ENCODE peak calls at places on chromosome 17, in six cellular contexts. One of them, this sample, is unnamed.
A peak's percentile ranks its signal among the peaks of the same experiment; 100 is the strongest.

GRCh38 chr17:5418858-5419355 is 555 bp downstream of the NUP88 start:
- DNase-seq in epithelial cell of esophagus: peak; percentile 84
- DNase-seq in choroid plexus epithelial cell: peak; percentile 56
- DNase-seq in cardiac muscle cell: peak; percentile 48
- DNase-seq in Calu3: peak; percentile 24
- DNase-seq in heart right ventricle: no peak
- DNase-seq in this sample: no peak

GRCh38 chr17:79792984-79793923 is 3.6 kb downstream of the CBX8 start:
- DNase-seq in choroid plexus epithelial cell: peak; percentile 70
- DNase-seq in epithelial cell of esophagus: no peak
- DNase-seq in heart right ventricle: no peak
- DNase-seq in Calu3: no peak
- DNase-seq in cardiac muscle cell: no peak
- DNase-seq in this sample: no peak

GRCh38 chr17:78305801-78306200 is 54.1 kb downstream of the SOCS3 start:
- DNase-seq in epithelial cell of esophagus: no peak
- DNase-seq in choroid plexus epithelial cell: no peak
- DNase-seq in Calu3: no peak
- DNase-seq in cardiac muscle cell: no peak
- DNase-seq in heart right ventricle: no peak
- DNase-seq in this sample: no peak

GRCh38 chr17:54983260-54983659 is 14.7 kb downstream of the STXBP4 start:
- DNase-seq in epithelial cell of esophagus: no peak
- DNase-seq in heart right ventricle: no peak
- DNase-seq in cardiac muscle cell: no peak
- DNase-seq in Calu3: no peak
- DNase-seq in choroid plexus epithelial cell: no peak
- DNase-seq in this sample: no peak

GRCh38 chr17:34781571-34782108 is 179.6 kb downstream of the CCT6B start:
- DNase-seq in epithelial cell of esophagus: no peak
- DNase-seq in cardiac muscle cell: no peak
- DNase-seq in heart right ventricle: no peak
- DNase-seq in choroid plexus epithelial cell: no peak
- DNase-seq in Calu3: no peak
- DNase-seq in this sample: no peak

GRCh38 chr17:35947156-35947585 is 3.7 kb upstream of the LYZL6 start:
- DNase-seq in Calu3: peak; percentile 65
- DNase-seq in heart right ventricle: peak; percentile 22
- DNase-seq in cardiac muscle cell: peak; percentile 78
- DNase-seq in choroid plexus epithelial cell: peak; percentile 65
- DNase-seq in epithelial cell of esophagus: peak; percentile 59
- DNase-seq in this sample: no peak

GRCh38 chr17:59893617-59894100 is 738 bp downstream of the RPS6KB1 start:
- DNase-seq in cardiac muscle cell: peak; percentile 74
- DNase-seq in choroid plexus epithelial cell: peak; percentile 31
- DNase-seq in heart right ventricle: no peak
- DNase-seq in Calu3: peak; percentile 1
- DNase-seq in epithelial cell of esophagus: peak; percentile 28
- DNase-seq in this sample: no peak

GRCh38 chr17:40063034-40063765 is 435 bp downstream of the THRA start:
- DNase-seq in Calu3: peak; percentile 94
- DNase-seq in choroid plexus epithelial cell: peak; percentile 49
- DNase-seq in epithelial cell of esophagus: peak; percentile 31
- DNase-seq in cardiac muscle cell: peak; percentile 72
- DNase-seq in heart right ventricle: peak; percentile 61
- DNase-seq in this sample: peak; percentile 65

GRCh38 chr17:21394265-21394664 is 18.1 kb downstream of the KCNJ12 start:
- DNase-seq in epithelial cell of esophagus: peak; percentile 90
- DNase-seq in Calu3: no peak
- DNase-seq in choroid plexus epithelial cell: peak; percentile 65
- DNase-seq in cardiac muscle cell: no peak
- DNase-seq in heart right ventricle: no peak
- DNase-seq in this sample: no peak

GRCh38 chr17:80187090-80187489 is 17.3 kb downstream of the CARD14 start:
- DNase-seq in Calu3: no peak
- DNase-seq in heart right ventricle: no peak
- DNase-seq in choroid plexus epithelial cell: peak; percentile 35
- DNase-seq in epithelial cell of esophagus: peak; percentile 73
- DNase-seq in cardiac muscle cell: no peak
- DNase-seq in this sample: no peak

GRCh38 chr17:73823684-73824083 is 179.4 kb upstream of the SDK2 start:
- DNase-seq in cardiac muscle cell: no peak
- DNase-seq in heart right ventricle: no peak
- DNase-seq in choroid plexus epithelial cell: no peak
- DNase-seq in epithelial cell of esophagus: no peak
- DNase-seq in Calu3: no peak
- DNase-seq in this sample: no peak

GRCh38 chr17:77476920-77477805 is 336.4 kb downstream of the SEC14L1 start:
- DNase-seq in epithelial cell of esophagus: peak; percentile 98
- DNase-seq in choroid plexus epithelial cell: peak; percentile 97
- DNase-seq in heart right ventricle: peak; percentile 52
- DNase-seq in cardiac muscle cell: peak; percentile 60
- DNase-seq in Calu3: no peak
- DNase-seq in this sample: peak; percentile 84

GRCh38 chr17:58591455-58591854 is 77.0 kb upstream of the MTMR4 start:
- DNase-seq in Calu3: no peak
- DNase-seq in epithelial cell of esophagus: no peak
- DNase-seq in cardiac muscle cell: no peak
- DNase-seq in heart right ventricle: no peak
- DNase-seq in choroid plexus epithelial cell: peak; percentile 18
- DNase-seq in this sample: no peak
- TF ChIP-seq CTCF in Calu3: no peak
- TF ChIP-seq CTCF in epithelial cell of esophagus: no peak
- TF ChIP-seq CTCF in cardiac muscle cell: no peak
- TF ChIP-seq CTCF in heart right ventricle: no peak
- TF ChIP-seq CTCF in choroid plexus epithelial cell: no peak
- TF ChIP-seq CTCF in this sample: no peak

GRCh38 chr17:7441202-7441705 is 1.9 kb downstream of the FGF11 start:
- DNase-seq in heart right ventricle: no peak
- DNase-seq in Calu3: no peak
- DNase-seq in choroid plexus epithelial cell: no peak
- DNase-seq in cardiac muscle cell: no peak
- DNase-seq in epithelial cell of esophagus: no peak
- DNase-seq in this sample: no peak

GRCh38 chr17:7440113-7440822 is 956 bp downstream of the FGF11 start:
- DNase-seq in Calu3: peak; percentile 38
- DNase-seq in choroid plexus epithelial cell: no peak
- DNase-seq in epithelial cell of esophagus: peak; percentile 49
- DNase-seq in cardiac muscle cell: peak; percentile 76
- DNase-seq in heart right ventricle: peak; percentile 67
- DNase-seq in this sample: peak; percentile 40

GRCh38 chr17:7442142-7442541 is 2.7 kb upstream of the CHRNB1 start:
- DNase-seq in choroid plexus epithelial cell: no peak
- DNase-seq in Calu3: no peak
- DNase-seq in cardiac muscle cell: no peak
- DNase-seq in heart right ventricle: no peak
- DNase-seq in epithelial cell of esophagus: no peak
- DNase-seq in this sample: no peak

GRCh38 chr17:7439462-7440112 is at the start of gene FGF11:
- DNase-seq in cardiac muscle cell: peak; percentile 47
- DNase-seq in choroid plexus epithelial cell: no peak
- DNase-seq in Calu3: no peak
- DNase-seq in heart right ventricle: no peak
- DNase-seq in epithelial cell of esophagus: no peak
- DNase-seq in this sample: no peak

GRCh38 chr17:7440823-7441174 is 1.5 kb downstream of the FGF11 start:
- DNase-seq in cardiac muscle cell: no peak
- DNase-seq in Calu3: no peak
- DNase-seq in epithelial cell of esophagus: peak; percentile 33
- DNase-seq in choroid plexus epithelial cell: peak; percentile 39
- DNase-seq in heart right ventricle: peak; percentile 61
- DNase-seq in this sample: peak; percentile 38
- TF ChIP-seq CTCF in cardiac muscle cell: peak; percentile 3
- TF ChIP-seq CTCF in Calu3: no peak
- TF ChIP-seq CTCF in epithelial cell of esophagus: no peak
- TF ChIP-seq CTCF in choroid plexus epithelial cell: peak; percentile 27
- TF ChIP-seq CTCF in heart right ventricle: no peak
- TF ChIP-seq CTCF in this sample: no peak

DNA sequence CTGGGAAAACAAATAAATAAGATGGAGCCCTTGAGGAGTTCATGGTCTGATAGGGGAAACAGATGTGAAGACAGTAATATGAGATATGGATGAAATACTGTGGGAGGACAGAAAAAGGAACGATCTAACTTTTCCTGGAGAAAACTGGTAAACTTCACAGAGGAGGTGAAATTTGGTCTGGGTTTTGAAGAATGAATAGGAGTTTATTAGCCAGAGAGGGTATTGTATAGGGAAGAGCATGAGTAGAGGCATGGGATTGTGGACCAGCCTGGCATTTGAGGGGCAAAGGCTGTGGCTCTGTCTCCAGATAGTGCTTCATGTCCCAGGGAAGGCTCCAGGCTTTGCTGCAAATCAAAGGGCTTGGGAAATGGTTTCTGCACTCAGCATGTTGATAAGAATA is 1.6 kb downstream of the LPO start:
- DNase-seq in cardiac muscle cell: no peak
- DNase-seq in epithelial cell of esophagus: no peak
- DNase-seq in heart right ventricle: no peak
- DNase-seq in choroid plexus epithelial cell: no peak
- DNase-seq in Calu3: no peak
- DNase-seq in this sample: no peak
- TF ChIP-seq CTCF in cardiac muscle cell: no peak
- TF ChIP-seq CTCF in epithelial cell of esophagus: no peak
- TF ChIP-seq CTCF in heart right ventricle: no peak
- TF ChIP-seq CTCF in choroid plexus epithelial cell: no peak
- TF ChIP-seq CTCF in Calu3: no peak
- TF ChIP-seq CTCF in this sample: no peak

GRCh38 chr17:81558941-81559806 is 7.0 kb upstream of the FAAP100 start:
- DNase-seq in Calu3: no peak
- DNase-seq in epithelial cell of esophagus: no peak
- DNase-seq in choroid plexus epithelial cell: peak; percentile 44
- DNase-seq in heart right ventricle: peak; percentile 47
- DNase-seq in cardiac muscle cell: no peak
- DNase-seq in this sample: no peak
- TF ChIP-seq CTCF in Calu3: no peak
- TF ChIP-seq CTCF in epithelial cell of esophagus: no peak
- TF ChIP-seq CTCF in choroid plexus epithelial cell: peak; percentile 57
- TF ChIP-seq CTCF in heart right ventricle: peak; percentile 52
- TF ChIP-seq CTCF in cardiac muscle cell: peak; percentile 36
- TF ChIP-seq CTCF in this sample: no peak

DNA sequence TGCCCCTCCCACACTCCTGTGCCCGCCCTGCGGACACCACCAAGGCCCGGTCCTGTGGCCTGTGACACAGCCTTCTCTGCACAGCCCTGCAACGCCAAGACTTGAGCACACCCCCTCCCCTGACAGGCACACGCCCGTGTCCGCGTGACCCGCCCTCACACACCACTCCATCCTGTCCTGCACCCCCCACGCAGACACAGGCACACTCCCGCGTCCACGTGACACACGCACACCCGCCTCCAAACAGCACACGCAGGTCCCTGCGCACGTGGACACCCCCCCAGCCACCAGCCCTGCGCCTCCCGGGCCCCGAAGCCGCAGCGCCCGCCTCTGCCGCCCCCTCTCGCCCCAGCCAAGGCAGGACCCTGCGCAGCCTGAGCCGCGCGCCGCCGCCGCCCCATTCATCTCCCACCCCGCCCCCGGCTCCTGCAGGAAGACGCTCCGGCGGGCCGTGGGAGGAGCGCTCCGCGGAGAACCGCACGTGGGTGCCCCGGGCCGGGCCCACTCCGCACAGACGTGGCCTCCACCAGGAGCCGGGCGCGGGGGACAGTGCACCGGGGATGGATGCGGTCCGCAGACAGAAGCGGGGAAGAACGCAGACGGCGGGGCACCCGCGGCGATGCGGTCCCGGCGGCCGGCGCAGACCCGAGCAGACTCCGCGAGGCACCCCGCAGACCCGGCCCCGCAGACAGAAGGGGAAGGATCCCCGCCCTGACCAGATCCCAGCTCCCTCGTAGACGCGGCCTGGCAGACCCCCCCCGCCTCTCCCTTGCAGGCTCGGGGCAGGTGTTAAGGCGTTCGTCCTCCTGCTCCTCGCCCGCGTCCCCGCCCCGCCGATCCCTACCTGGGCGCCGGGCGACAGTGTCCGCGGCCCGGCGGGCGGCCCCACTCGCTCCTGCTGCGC is 506 bp downstream of the CAMKK1 start:
- DNase-seq in Calu3: peak; percentile 28
- DNase-seq in heart right ventricle: peak; percentile 71
- DNase-seq in cardiac muscle cell: peak; percentile 66
- DNase-seq in choroid plexus epithelial cell: peak; percentile 51
- DNase-seq in epithelial cell of esophagus: peak; percentile 39
- DNase-seq in this sample: peak; percentile 89
- TF ChIP-seq CTCF in Calu3: no peak
- TF ChIP-seq CTCF in heart right ventricle: no peak
- TF ChIP-seq CTCF in cardiac muscle cell: no peak
- TF ChIP-seq CTCF in choroid plexus epithelial cell: no peak
- TF ChIP-seq CTCF in epithelial cell of esophagus: no peak
- TF ChIP-seq CTCF in this sample: no peak

GRCh38 chr17:8110907-8111306 is 7.4 kb downstream of the ALOXE3 start:
- DNase-seq in epithelial cell of esophagus: no peak
- DNase-seq in cardiac muscle cell: no peak
- DNase-seq in Calu3: no peak
- DNase-seq in heart right ventricle: no peak
- DNase-seq in choroid plexus epithelial cell: no peak
- DNase-seq in this sample: no peak
- TF ChIP-seq CTCF in epithelial cell of esophagus: no peak
- TF ChIP-seq CTCF in cardiac muscle cell: no peak
- TF ChIP-seq CTCF in Calu3: no peak
- TF ChIP-seq CTCF in heart right ventricle: no peak
- TF ChIP-seq CTCF in choroid plexus epithelial cell: no peak
- TF ChIP-seq CTCF in this sample: no peak

DNA sequence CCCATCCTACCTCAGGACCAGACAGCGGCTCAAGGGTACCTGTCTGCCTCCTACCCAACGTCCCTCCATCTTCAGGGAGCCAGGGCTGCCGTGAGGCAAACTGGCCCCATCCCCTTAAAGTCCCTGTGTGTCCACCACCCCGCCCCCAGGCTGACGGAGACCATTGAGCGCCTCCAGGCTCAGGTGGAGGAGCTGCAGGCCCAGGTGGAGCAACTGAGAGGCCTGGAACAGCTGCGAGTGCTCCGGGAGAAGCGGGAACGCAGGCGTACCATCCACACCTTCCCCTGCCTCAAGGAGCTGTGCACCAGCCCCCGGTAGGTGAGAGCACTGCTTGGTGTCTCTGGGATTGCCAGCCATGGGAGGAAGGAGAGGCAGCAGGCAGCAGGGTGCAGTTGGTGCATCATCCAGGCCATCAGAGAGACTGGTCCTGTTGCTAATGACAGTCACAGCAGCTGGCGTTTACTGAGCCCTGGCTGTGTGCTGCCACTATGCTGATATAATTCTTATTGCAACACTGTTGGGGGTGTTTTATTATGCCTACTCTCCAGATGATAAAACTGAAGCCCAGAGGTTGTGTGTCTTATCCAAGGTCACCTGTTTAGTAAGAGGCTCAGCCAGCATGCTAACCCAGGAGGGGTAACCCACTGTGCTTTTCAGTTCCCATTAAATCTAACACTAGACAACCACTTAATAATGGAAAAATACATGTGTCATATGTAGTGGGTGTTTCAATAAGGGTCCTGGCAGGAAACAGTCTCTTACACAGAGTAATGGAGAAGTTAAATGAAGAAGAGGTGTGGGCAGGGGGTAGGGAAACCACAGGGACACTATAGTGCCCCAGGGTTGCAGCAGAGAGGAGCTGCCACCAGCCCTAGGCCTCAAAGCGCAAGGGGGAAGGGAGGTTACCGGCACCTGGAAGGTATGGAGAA is 10.3 kb upstream of the MRPL58 start:
- DNase-seq in heart right ventricle: no peak
- DNase-seq in Calu3: no peak
- DNase-seq in cardiac muscle cell: no peak
- DNase-seq in choroid plexus epithelial cell: no peak
- DNase-seq in epithelial cell of esophagus: no peak
- DNase-seq in this sample: no peak
- TF ChIP-seq CTCF in heart right ventricle: no peak
- TF ChIP-seq CTCF in Calu3: no peak
- TF ChIP-seq CTCF in cardiac muscle cell: no peak
- TF ChIP-seq CTCF in choroid plexus epithelial cell: no peak
- TF ChIP-seq CTCF in epithelial cell of esophagus: no peak
- TF ChIP-seq CTCF in this sample: no peak

This sample was measured in uterus.